ENCODE peak calls at places on chromosomes 2 and 18, in four cellular contexts. Y is cardiac fibroblast, O is NCI-H187, C is heart left ventricle. I is an unnamed sample.

GRCh38 chr2:216651370-216651881 is 18.2 kb downstream of the IGFBP2 start:
- DNase-seq in Y (peak), C (no peak), O (no peak), I (no peak)

GRCh38 chr2:180524458-180524857 is 455.9 kb upstream of the UBE2E3 start:
- DNase-seq in Y (peak), C (no peak), O (no peak), I (no peak)

GRCh38 chr18:58861853-58862252 is 2.8 kb upstream of the ZNF532 start:
- DNase-seq in O (no peak), Y (no peak), C (no peak), I (no peak)

GRCh38 chr2:188050716-188051115 is 241.0 kb upstream of the GULP1 start:
- DNase-seq in Y (no peak), C (no peak), O (no peak), I (no peak)

GRCh38 chr2:213296270-213296669 is 12.0 kb downstream of the SPAG16 start:
- DNase-seq in Y (no peak), C (no peak), O (no peak), I (no peak)

GRCh38 chr2:18440141-18440605 is 120.3 kb downstream of the RDH14 start:
- DNase-seq in O (no peak), C (no peak), Y (peak), I (no peak)

GRCh38 chr2:171317492-171318125 is 116.2 kb downstream of the METTL8 start:
- DNase-seq in Y (no peak), O (no peak), C (no peak), I (no peak)

GRCh38 chr2:86249176-86249842 is 50.1 kb downstream of the MRPL35 start:
- DNase-seq in O (no peak), C (no peak), Y (peak), I (no peak)

GRCh38 chr2:199458017-199458805 is 472 bp upstream of the SATB2 start:
- DNase-seq in C (no peak), O (no peak), Y (no peak), I (no peak)

GRCh38 chr2:37324786-37325624 is at the start of gene PRKD3:
- DNase-seq in O (peak), C (no peak), Y (peak), I (no peak)